ENCODE peak calls at places on chromosomes 12 and 14, in four cellular contexts. U is adrenal gland, G is NB4, F is ovary. L is an unnamed sample.

GRCh38 chr14:65015391-65015790 is 28.7 kb downstream of the FNTB start:
- DNase-seq in U (peak), G (no peak), F (no peak), L (peak)

GRCh38 chr12:25866586-25867378 is 91.7 kb upstream of the RASSF8 start:
- DNase-seq in U (no peak), G (peak), F (no peak), L (no peak)

GRCh38 chr12:19437996-19438395 is 1.3 kb upstream of the AEBP2 start:
- DNase-seq in G (no peak), F (no peak), U (no peak), L (no peak)

GRCh38 chr12:109721276-109721675 is 7.7 kb downstream of the FAM222A start:
- DNase-seq in U (peak), G (no peak), F (peak), L (peak)

GRCh38 chr14:73783107-73783727 is 68.4 kb upstream of the PTGR2 start:
- DNase-seq in F (no peak), G (no peak), U (no peak), L (no peak)

GRCh38 chr12:123398177-123398916 is 14.4 kb downstream of the KMT5A start:
- DNase-seq in G (no peak), U (no peak), F (peak), L (peak)

GRCh38 chr12:130162267-130162666 is at the start of gene FZD10:
- DNase-seq in F (peak), G (no peak), U (peak), L (peak)

GRCh38 chr14:77910506-77910905 is 110.6 kb downstream of the ADCK1 start:
- DNase-seq in F (no peak), U (no peak), G (no peak), L (no peak)

GRCh38 chr12:80690090-80690489 is 17.3 kb upstream of the MYF6 start:
- DNase-seq in F (no peak), U (no peak), G (no peak), L (no peak)

GRCh38 chr14:63701614-63702291 is 26.1 kb downstream of the SGPP1 start:
- DNase-seq in F (no peak), G (no peak), U (no peak), L (no peak)

GRCh38 chr12:4849024-4849594 is 60.6 kb upstream of the KCNA1 start:
- DNase-seq in F (no peak), U (no peak), G (peak), L (peak)

GRCh38 chr14:57389646-57390036 is 745 bp upstream of the NAA30 start:
- DNase-seq in F (peak), G (no peak), U (peak), L (peak)

GRCh38 chr12:22190-22529 is 44.4 kb upstream of the IQSEC3 start:
- DNase-seq in F (no peak), G (no peak), U (no peak), L (no peak)

GRCh38 chr12:22709292-22709691 is 84.3 kb downstream of the ETNK1 start:
- DNase-seq in U (no peak), G (peak), F (no peak), L (no peak)

GRCh38 chr12:58564721-58565120 is 355.6 kb downstream of the LRIG3 start:
- DNase-seq in G (no peak), F (no peak), U (no peak), L (peak)

GRCh38 chr12:56991319-56991906 is 14.9 kb downstream of the ZBTB39 start:
- DNase-seq in U (no peak), F (peak), G (peak), L (peak)

GRCh38 chr12:116916122-116916521 is 5.4 kb downstream of the FBXW8 start:
- DNase-seq in U (no peak), G (peak), F (no peak), L (no peak)

GRCh38 chr12:94867066-94867855 is 136.2 kb downstream of the NDUFA12 start:
- DNase-seq in U (no peak), F (no peak), G (peak), L (no peak)

GRCh38 chr12:110677206-110677911 is 11.6 kb downstream of the HVCN1 start:
- DNase-seq in G (peak), U (no peak), F (no peak), L (no peak)

GRCh38 chr14:36520601-36521525 is 831 bp upstream of the NKX2-1 start:
- DNase-seq in F (no peak), U (no peak), G (peak), L (no peak)

GRCh38 chr14:72978856-72979255 is 48.0 kb downstream of the ZFYVE1 start:
- DNase-seq in F (no peak), G (no peak), U (no peak), L (peak)

GRCh38 chr14:85316701-85317100 is 213.2 kb upstream of the FLRT2 start:
- DNase-seq in U (no peak), G (no peak), F (no peak), L (no peak)

GRCh38 chr12:121673013-121673441 is 3.6 kb upstream of the MORN3 start:
- DNase-seq in F (no peak), G (no peak), U (no peak), L (peak)

GRCh38 chr12:118448341-118448740 is 72.0 kb downstream of the SUDS3 start:
- DNase-seq in F (no peak), G (no peak), U (no peak), L (no peak)

GRCh38 chr12:4107436-4107878 is 166.1 kb upstream of the CCND2 start:
- DNase-seq in F (no peak), G (peak), U (peak), L (peak)

GRCh38 chr12:58920102-58920955 is at the start of gene LRIG3:
- DNase-seq in U (peak), F (peak), G (no peak), L (peak)

GRCh38 chr12:39420043-39420442 is 22.9 kb downstream of the KIF21A start:
- DNase-seq in U (no peak), F (no peak), G (no peak), L (no peak)

GRCh38 chr12:27359578-27360340 is 27.1 kb downstream of the BMAL2 start:
- DNase-seq in U (no peak), F (no peak), G (no peak), L (no peak)

GRCh38 chr12:80837342-80837978 is 100.3 kb downstream of the LIN7A start:
- DNase-seq in F (no peak), U (no peak), G (peak), L (peak)

GRCh38 chr14:76977793-76978730 is 50.4 kb downstream of the IRF2BPL start:
- DNase-seq in G (peak), U (no peak), F (peak), L (peak)

GRCh38 chr14:65290830-65291229 is 121.7 kb upstream of the FUT8 start:
- DNase-seq in F (no peak), G (peak), U (no peak), L (no peak)

GRCh38 chr12:29889737-29890136 is 106.0 kb upstream of the TMTC1 start:
- DNase-seq in U (peak), F (peak), G (peak), L (peak)

GRCh38 chr14:92501891-92502351 is 11.7 kb upstream of the RIN3 start:
- DNase-seq in G (no peak), F (no peak), U (no peak), L (no peak)

GRCh38 chr12:24560867-24561266 is 388.0 kb downstream of the BCAT1 start:
- DNase-seq in G (no peak), F (no peak), U (no peak), L (no peak)

GRCh38 chr12:44812062-44812461 is 64.1 kb downstream of the NELL2 start:
- DNase-seq in F (no peak), U (no peak), G (peak), L (no peak)

GRCh38 chr12:55929306-55929791 is 1.6 kb upstream of the DGKA start:
- DNase-seq in F (no peak), G (peak), U (no peak), L (no peak)

GRCh38 chr12:55927588-55928502 is at the start of gene PYM1:
- DNase-seq in F (peak), U (peak), G (peak), L (peak)

GRCh38 chr12:55925870-55926737 is 1.6 kb downstream of the PYM1 start:
- DNase-seq in U (no peak), G (no peak), F (no peak), L (no peak)

GRCh38 chr12:55925371-55925770 is 2.3 kb downstream of the PYM1 start:
- DNase-seq in U (no peak), G (no peak), F (no peak), L (no peak)

GRCh38 chr12:55926738-55927587 is 731 bp downstream of the PYM1 start:
- DNase-seq in U (peak), F (peak), G (peak), L (peak)
- TF ChIP-seq POLR2A in U (no peak), F (peak), G (peak), L (peak)

GRCh38 chr12:108063192-108063591 is 65.9 kb upstream of the WSCD2 start:
- DNase-seq in U (no peak), F (no peak), G (peak), L (no peak)
- TF ChIP-seq CTCF in U (no peak), F (no peak), G (peak), L (peak)

GRCh38 chr12:6279631-6280030 is 30.9 kb upstream of the PLEKHG6 start:
- DNase-seq in G (no peak), U (no peak), F (no peak), L (no peak)

GRCh38 chr12:6277982-6278438 is 32.5 kb upstream of the PLEKHG6 start:
- DNase-seq in F (no peak), G (no peak), U (no peak), L (peak)

GRCh38 chr12:6279256-6279628 is 31.2 kb upstream of the PLEKHG6 start:
- DNase-seq in U (no peak), G (no peak), F (no peak), L (no peak)

GRCh38 chr12:6280053-6280469 is 30.4 kb upstream of the PLEKHG6 start:
- DNase-seq in G (no peak), F (peak), U (peak), L (no peak)

GRCh38 chr12:6278439-6279255 is 31.8 kb upstream of the PLEKHG6 start:
- DNase-seq in U (peak), F (peak), G (peak), L (peak)
- TF ChIP-seq POLR2A in U (no peak), F (no peak), G (no peak), L (no peak)

GRCh38 chr14:103618999-103619398 is 10.0 kb upstream of the KLC1 start:
- DNase-seq in F (no peak), U (no peak), G (no peak), L (no peak)

GRCh38 chr14:103611215-103611614 is 17.8 kb upstream of the KLC1 start:
- DNase-seq in G (no peak), U (no peak), F (no peak), L (no peak)

GRCh38 chr14:103607822-103608221 is 21.2 kb upstream of the KLC1 start:
- DNase-seq in U (no peak), F (no peak), G (no peak), L (no peak)

GRCh38 chr14:103616635-103617300 is 12.2 kb upstream of the KLC1 start:
- DNase-seq in G (no peak), F (no peak), U (no peak), L (no peak)

DNA sequence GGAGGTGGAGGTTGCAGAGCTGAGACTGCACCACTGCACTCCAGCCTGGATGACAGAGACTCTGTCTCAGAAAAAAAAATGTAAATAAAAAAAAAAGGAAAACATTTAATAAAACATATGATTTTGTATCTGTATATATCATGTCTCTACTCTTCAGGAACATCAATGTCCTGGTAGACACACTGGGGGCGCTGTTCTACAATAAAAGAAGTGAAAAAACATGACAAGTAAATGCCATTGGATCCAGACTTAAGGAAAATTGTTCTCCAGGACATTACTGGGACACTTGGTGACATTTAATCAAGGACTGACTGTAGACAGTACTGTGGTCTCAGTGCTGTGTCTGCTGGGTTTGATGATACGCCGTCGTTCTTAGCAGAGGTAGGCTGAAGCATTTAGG is 15.5 kb upstream of the KLC1 start:
- DNase-seq in G (no peak), U (no peak), F (no peak), L (no peak)
- TF ChIP-seq CTCF in G (no peak), U (no peak), F (no peak), L (no peak)

GRCh38 chr14:67536087-67536486 is 3.0 kb downstream of the PLEKHH1 start:
- DNase-seq in F (no peak), U (no peak), G (no peak), L (no peak)

GRCh38 chr14:67529947-67530935 is 2.8 kb upstream of the PLEKHH1 start:
- DNase-seq in G (no peak), F (no peak), U (no peak), L (no peak)

GRCh38 chr14:67532606-67532997 is 488 bp upstream of the PLEKHH1 start:
- DNase-seq in U (no peak), G (no peak), F (no peak), L (no peak)

GRCh38 chr14:67533754-67534085 is 630 bp downstream of the PLEKHH1 start:
- DNase-seq in F (no peak), U (peak), G (no peak), L (no peak)

DNA sequence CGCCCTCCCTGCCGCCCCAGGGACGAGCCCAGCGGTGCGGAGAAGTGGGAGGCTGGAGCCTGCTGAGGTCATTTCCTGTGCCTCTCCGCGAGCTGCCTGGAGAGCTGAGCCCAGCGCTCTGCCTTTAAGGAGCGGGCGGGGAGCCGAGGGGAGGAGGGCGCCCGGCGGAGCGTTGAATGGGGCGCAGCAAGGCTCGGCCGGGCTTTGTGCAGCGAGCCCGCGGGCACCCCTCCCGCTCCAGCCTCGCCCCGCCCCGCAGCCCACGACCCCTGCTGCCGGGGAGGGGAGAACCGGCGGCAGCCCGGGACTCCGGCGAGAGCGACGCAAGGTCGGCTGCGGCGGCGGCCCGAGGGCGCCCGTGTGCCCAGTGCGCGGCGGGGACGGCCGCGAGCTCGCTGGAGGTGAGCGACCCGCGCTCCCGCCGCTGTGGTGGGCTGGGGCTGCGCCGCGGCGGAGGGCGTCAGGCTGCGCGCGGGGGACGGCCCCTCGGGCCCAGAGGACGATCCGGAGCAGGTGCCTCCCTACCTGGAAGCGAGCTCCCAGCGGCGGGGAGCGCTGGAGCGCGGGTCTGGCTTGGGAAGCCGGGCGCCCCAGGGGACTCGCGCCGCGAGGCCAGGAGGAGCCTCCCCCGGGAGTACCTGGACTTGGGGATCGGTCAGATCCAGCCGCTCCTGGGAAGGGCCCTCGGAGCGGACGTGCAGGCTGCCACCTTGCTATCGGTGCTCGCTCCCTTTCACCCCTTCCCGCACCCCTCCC is at the start of gene PLEKHH1:
- DNase-seq in F (peak), G (peak), U (peak), L (peak)
- TF ChIP-seq POLR2A in F (no peak), G (no peak), U (peak), L (no peak)

DNA sequence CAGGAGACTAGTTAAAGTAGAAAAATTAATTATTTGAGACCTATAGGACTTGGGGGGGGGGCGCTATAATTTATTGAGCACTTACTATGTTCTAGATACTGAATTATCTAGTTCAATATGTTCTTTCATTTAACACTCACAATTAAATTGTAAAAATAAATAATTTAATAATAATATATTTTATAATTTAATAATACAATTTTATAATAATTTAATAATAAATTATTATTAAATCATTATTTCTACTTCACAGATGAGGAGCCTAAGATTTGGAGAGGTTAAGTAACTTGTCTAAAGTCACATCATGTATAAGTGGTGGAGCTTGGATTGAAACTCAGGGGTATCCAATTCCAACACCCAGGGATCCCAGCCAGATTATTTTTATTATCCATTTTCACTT is 98.8 kb upstream of the CCDC175 start:
- DNase-seq in G (no peak), U (no peak), F (no peak), L (no peak)
- TF ChIP-seq CTCF in G (no peak), U (no peak), F (no peak), L (no peak)

GRCh38 chr12:47773858-47774580 is 981 bp downstream of the SLC48A1 start:
- DNase-seq in F (peak), U (no peak), G (peak), L (no peak)
- TF ChIP-seq POLR2A in F (no peak), U (no peak), G (no peak), L (no peak)

GRCh38 chr12:82398883-82399282 is 40.6 kb downstream of the METTL25 start:
- DNase-seq in G (no peak), F (no peak), U (no peak), L (no peak)
- TF ChIP-seq CTCF in G (no peak), F (no peak), U (no peak), L (no peak)

GRCh38 chr12:62466596-62467411 is at the start of gene MON2:
- DNase-seq in G (peak), U (peak), F (peak), L (peak)
- TF ChIP-seq POLR2A in G (peak), U (peak), F (peak), L (no peak)